ENCODE peak calls at places on chromosomes 6 and 20, in five cellular contexts. D is C1 segment of cervical spinal cord, E is left ventricle myocardium superior, V is KG1, Z is GM04503. C is an unnamed sample.

GRCh38 chr6:143536866-143537691 is 25.6 kb upstream of the FUCA2 start:
- DNase-seq in V (peak; percentile 57), E (peak; percentile 81), Z (no peak), D (peak; percentile 20), C (peak; percentile 84)

GRCh38 chr6:71309666-71310065 is 21.1 kb downstream of the OGFRL1 start:
- DNase-seq in E (no peak), Z (no peak), V (no peak), D (no peak), C (no peak)

GRCh38 chr20:40706977-40707582 is 18.0 kb upstream of the MAFB start:
- DNase-seq in E (no peak), Z (no peak), D (no peak), V (no peak), C (peak; percentile 74)

GRCh38 chr6:132142308-132142707 is 191.1 kb upstream of the CCN2 start:
- DNase-seq in D (no peak), E (no peak), Z (no peak), V (no peak), C (no peak)

GRCh38 chr20:50725722-50726000 is 5.7 kb upstream of the PARD6B start:
- DNase-seq in D (no peak), V (no peak), Z (no peak), E (no peak), C (no peak)

GRCh38 chr20:45833883-45834796 is 541 bp downstream of the SNX21 start:
- DNase-seq in D (peak; percentile 68), E (peak; percentile 88), Z (no peak), V (no peak), C (peak; percentile 81)

GRCh38 chr6:112881828-112882227 is 534.7 kb downstream of the RFPL4B start:
- DNase-seq in V (no peak), E (no peak), D (no peak), Z (peak; percentile 28), C (no peak)

GRCh38 chr6:71289039-71289801 is 609 bp downstream of the OGFRL1 start:
- DNase-seq in Z (no peak), V (no peak), D (no peak), E (peak; percentile 69), C (peak; percentile 52)

GRCh38 chr6:153003294-153003645 is 761 bp upstream of the MTRF1L start:
- DNase-seq in Z (no peak), E (no peak), D (no peak), V (peak; percentile 46), C (peak; percentile 14)

GRCh38 chr6:49576618-49577017 is 26.1 kb downstream of the C6orf141 start:
- DNase-seq in D (no peak), V (no peak), E (no peak), Z (no peak), C (peak; percentile 26)